ENCODE peak calls at places on chromosomes 11 and 22, in ten cellular contexts. One of them, this sample, is unnamed.

GRCh38 chr11:124788521-124788920 is 11.7 kb downstream of the MSANTD2 start:
- DNase-seq in GM12891: no peak
- DNase-seq in body of pancreas: no peak
- DNase-seq in CD8-positive, alpha-beta T cell: no peak
- DNase-seq in pons: no peak
- DNase-seq in glomerular endothelial cell: no peak
- DNase-seq in globus pallidus: no peak
- DNase-seq in mucosa of gallbladder: no peak
- DNase-seq in stimulated activated CD8-positive, alpha-beta memory T cell treated with anti-CD3 and anti-CD28 coated beads, Interleukin-15, amount 100 ng/mL, for 24 hours: no peak
- DNase-seq in substantia nigra: no peak
- DNase-seq in this sample: no peak

GRCh38 chr11:75241036-75241905 is 697 bp downstream of the TPBGL start:
- DNase-seq in GM12891: peak; percentile 99
- DNase-seq in body of pancreas: peak; percentile 82
- DNase-seq in CD8-positive, alpha-beta T cell: peak; percentile 81
- DNase-seq in pons: peak; percentile 49
- DNase-seq in glomerular endothelial cell: no peak
- DNase-seq in globus pallidus: peak; percentile 63
- DNase-seq in mucosa of gallbladder: peak; percentile 89
- DNase-seq in stimulated activated CD8-positive, alpha-beta memory T cell treated with anti-CD3 and anti-CD28 coated beads, Interleukin-15, amount 100 ng/mL, for 24 hours: peak; percentile 87
- DNase-seq in substantia nigra: peak; percentile 51
- DNase-seq in this sample: peak; percentile 93

GRCh38 chr11:63375434-63375833 is 5.8 kb downstream of the SLC22A9 start:
- DNase-seq in GM12891: no peak
- DNase-seq in body of pancreas: no peak
- DNase-seq in CD8-positive, alpha-beta T cell: no peak
- DNase-seq in pons: peak; percentile 34
- DNase-seq in glomerular endothelial cell: no peak
- DNase-seq in globus pallidus: peak; percentile 18
- DNase-seq in mucosa of gallbladder: no peak
- DNase-seq in stimulated activated CD8-positive, alpha-beta memory T cell treated with anti-CD3 and anti-CD28 coated beads, Interleukin-15, amount 100 ng/mL, for 24 hours: no peak
- DNase-seq in substantia nigra: no peak
- DNase-seq in this sample: no peak

GRCh38 chr11:95577716-95578460 is 211.7 kb downstream of the FAM76B start:
- DNase-seq in GM12891: no peak
- DNase-seq in body of pancreas: no peak
- DNase-seq in CD8-positive, alpha-beta T cell: no peak
- DNase-seq in pons: no peak
- DNase-seq in glomerular endothelial cell: no peak
- DNase-seq in globus pallidus: no peak
- DNase-seq in mucosa of gallbladder: no peak
- DNase-seq in stimulated activated CD8-positive, alpha-beta memory T cell treated with anti-CD3 and anti-CD28 coated beads, Interleukin-15, amount 100 ng/mL, for 24 hours: no peak
- DNase-seq in substantia nigra: no peak
- DNase-seq in this sample: no peak

GRCh38 chr11:75955443-75955842 is 140.4 kb downstream of the UVRAG start:
- DNase-seq in GM12891: no peak
- DNase-seq in body of pancreas: peak; percentile 18
- DNase-seq in CD8-positive, alpha-beta T cell: no peak
- DNase-seq in pons: no peak
- DNase-seq in glomerular endothelial cell: no peak
- DNase-seq in globus pallidus: no peak
- DNase-seq in mucosa of gallbladder: no peak
- DNase-seq in stimulated activated CD8-positive, alpha-beta memory T cell treated with anti-CD3 and anti-CD28 coated beads, Interleukin-15, amount 100 ng/mL, for 24 hours: no peak
- DNase-seq in substantia nigra: no peak
- DNase-seq in this sample: no peak

GRCh38 chr11:118640332-118641154 is 33.1 kb downstream of the PHLDB1 start:
- DNase-seq in GM12891: no peak
- DNase-seq in body of pancreas: peak; percentile 56
- DNase-seq in CD8-positive, alpha-beta T cell: no peak
- DNase-seq in pons: no peak
- DNase-seq in glomerular endothelial cell: no peak
- DNase-seq in globus pallidus: no peak
- DNase-seq in mucosa of gallbladder: no peak
- DNase-seq in stimulated activated CD8-positive, alpha-beta memory T cell treated with anti-CD3 and anti-CD28 coated beads, Interleukin-15, amount 100 ng/mL, for 24 hours: no peak
- DNase-seq in substantia nigra: no peak
- DNase-seq in this sample: no peak

GRCh38 chr11:74647404-74647803 is 55.0 kb downstream of the POLD3 start:
- DNase-seq in GM12891: no peak
- DNase-seq in body of pancreas: no peak
- DNase-seq in CD8-positive, alpha-beta T cell: no peak
- DNase-seq in pons: no peak
- DNase-seq in glomerular endothelial cell: no peak
- DNase-seq in globus pallidus: no peak
- DNase-seq in mucosa of gallbladder: no peak
- DNase-seq in stimulated activated CD8-positive, alpha-beta memory T cell treated with anti-CD3 and anti-CD28 coated beads, Interleukin-15, amount 100 ng/mL, for 24 hours: no peak
- DNase-seq in substantia nigra: no peak
- DNase-seq in this sample: no peak

GRCh38 chr22:28051787-28052356 is 132.8 kb upstream of the PITPNB start:
- DNase-seq in GM12891: no peak
- DNase-seq in body of pancreas: peak; percentile 75
- DNase-seq in CD8-positive, alpha-beta T cell: no peak
- DNase-seq in pons: peak; percentile 61
- DNase-seq in glomerular endothelial cell: no peak
- DNase-seq in globus pallidus: peak; percentile 61
- DNase-seq in mucosa of gallbladder: peak; percentile 66
- DNase-seq in stimulated activated CD8-positive, alpha-beta memory T cell treated with anti-CD3 and anti-CD28 coated beads, Interleukin-15, amount 100 ng/mL, for 24 hours: no peak
- DNase-seq in substantia nigra: peak; percentile 44
- DNase-seq in this sample: peak; percentile 33

GRCh38 chr11:100732949-100733348 is 45.9 kb downstream of the ARHGAP42 start:
- DNase-seq in GM12891: no peak
- DNase-seq in body of pancreas: no peak
- DNase-seq in CD8-positive, alpha-beta T cell: no peak
- DNase-seq in pons: no peak
- DNase-seq in glomerular endothelial cell: no peak
- DNase-seq in globus pallidus: no peak
- DNase-seq in mucosa of gallbladder: no peak
- DNase-seq in stimulated activated CD8-positive, alpha-beta memory T cell treated with anti-CD3 and anti-CD28 coated beads, Interleukin-15, amount 100 ng/mL, for 24 hours: no peak
- DNase-seq in substantia nigra: no peak
- DNase-seq in this sample: no peak

GRCh38 chr11:18312012-18312411 is 9.9 kb downstream of the HPS5 start:
- DNase-seq in GM12891: no peak
- DNase-seq in body of pancreas: no peak
- DNase-seq in CD8-positive, alpha-beta T cell: no peak
- DNase-seq in pons: peak; percentile 62
- DNase-seq in glomerular endothelial cell: no peak
- DNase-seq in globus pallidus: peak; percentile 31
- DNase-seq in mucosa of gallbladder: no peak
- DNase-seq in stimulated activated CD8-positive, alpha-beta memory T cell treated with anti-CD3 and anti-CD28 coated beads, Interleukin-15, amount 100 ng/mL, for 24 hours: no peak
- DNase-seq in substantia nigra: no peak
- DNase-seq in this sample: no peak

GRCh38 chr22:47835726-47836125 is 1073.3 kb downstream of the TBC1D22A start:
- DNase-seq in GM12891: no peak
- DNase-seq in body of pancreas: no peak
- DNase-seq in CD8-positive, alpha-beta T cell: no peak
- DNase-seq in pons: no peak
- DNase-seq in glomerular endothelial cell: no peak
- DNase-seq in globus pallidus: no peak
- DNase-seq in mucosa of gallbladder: no peak
- DNase-seq in stimulated activated CD8-positive, alpha-beta memory T cell treated with anti-CD3 and anti-CD28 coated beads, Interleukin-15, amount 100 ng/mL, for 24 hours: no peak
- DNase-seq in substantia nigra: no peak
- DNase-seq in this sample: no peak

GRCh38 chr11:73393479-73394415 is 17.5 kb downstream of the RELT start:
- DNase-seq in GM12891: peak; percentile 90
- DNase-seq in body of pancreas: peak; percentile 77
- DNase-seq in CD8-positive, alpha-beta T cell: peak; percentile 45
- DNase-seq in pons: peak; percentile 78
- DNase-seq in glomerular endothelial cell: no peak
- DNase-seq in globus pallidus: peak; percentile 63
- DNase-seq in mucosa of gallbladder: peak; percentile 77
- DNase-seq in stimulated activated CD8-positive, alpha-beta memory T cell treated with anti-CD3 and anti-CD28 coated beads, Interleukin-15, amount 100 ng/mL, for 24 hours: no peak
- DNase-seq in substantia nigra: peak; percentile 70
- DNase-seq in this sample: peak; percentile 84

GRCh38 chr22:20779813-20780148 is 5.9 kb downstream of the SERPIND1 start:
- DNase-seq in GM12891: no peak
- DNase-seq in body of pancreas: no peak
- DNase-seq in CD8-positive, alpha-beta T cell: no peak
- DNase-seq in pons: no peak
- DNase-seq in glomerular endothelial cell: no peak
- DNase-seq in globus pallidus: no peak
- DNase-seq in mucosa of gallbladder: no peak
- DNase-seq in stimulated activated CD8-positive, alpha-beta memory T cell treated with anti-CD3 and anti-CD28 coated beads, Interleukin-15, amount 100 ng/mL, for 24 hours: no peak
- DNase-seq in substantia nigra: no peak
- DNase-seq in this sample: no peak

GRCh38 chr11:1345752-1346513 is 36.5 kb upstream of the TOLLIP start:
- DNase-seq in GM12891: no peak
- DNase-seq in body of pancreas: no peak
- DNase-seq in CD8-positive, alpha-beta T cell: no peak
- DNase-seq in pons: no peak
- DNase-seq in glomerular endothelial cell: no peak
- DNase-seq in globus pallidus: no peak
- DNase-seq in mucosa of gallbladder: no peak
- DNase-seq in stimulated activated CD8-positive, alpha-beta memory T cell treated with anti-CD3 and anti-CD28 coated beads, Interleukin-15, amount 100 ng/mL, for 24 hours: no peak
- DNase-seq in substantia nigra: no peak
- DNase-seq in this sample: no peak

GRCh38 chr11:104254347-104254746 is 90.4 kb upstream of the PDGFD start:
- DNase-seq in GM12891: peak; percentile 1
- DNase-seq in body of pancreas: peak; percentile 22
- DNase-seq in CD8-positive, alpha-beta T cell: no peak
- DNase-seq in pons: peak; percentile 28
- DNase-seq in glomerular endothelial cell: no peak
- DNase-seq in globus pallidus: no peak
- DNase-seq in mucosa of gallbladder: no peak
- DNase-seq in stimulated activated CD8-positive, alpha-beta memory T cell treated with anti-CD3 and anti-CD28 coated beads, Interleukin-15, amount 100 ng/mL, for 24 hours: no peak
- DNase-seq in substantia nigra: peak; percentile 2
- DNase-seq in this sample: no peak

GRCh38 chr11:82315093-82315492 is 418.6 kb downstream of the FAM181B start:
- DNase-seq in GM12891: peak; percentile 12
- DNase-seq in body of pancreas: peak; percentile 34
- DNase-seq in CD8-positive, alpha-beta T cell: no peak
- DNase-seq in pons: peak; percentile 17
- DNase-seq in glomerular endothelial cell: no peak
- DNase-seq in globus pallidus: peak; percentile 5
- DNase-seq in mucosa of gallbladder: peak; percentile 25
- DNase-seq in stimulated activated CD8-positive, alpha-beta memory T cell treated with anti-CD3 and anti-CD28 coated beads, Interleukin-15, amount 100 ng/mL, for 24 hours: no peak
- DNase-seq in substantia nigra: no peak
- DNase-seq in this sample: no peak

GRCh38 chr22:28349114-28349513 is 330.5 kb downstream of the TTC28 start:
- DNase-seq in GM12891: no peak
- DNase-seq in body of pancreas: no peak
- DNase-seq in CD8-positive, alpha-beta T cell: no peak
- DNase-seq in pons: no peak
- DNase-seq in glomerular endothelial cell: no peak
- DNase-seq in globus pallidus: no peak
- DNase-seq in mucosa of gallbladder: no peak
- DNase-seq in stimulated activated CD8-positive, alpha-beta memory T cell treated with anti-CD3 and anti-CD28 coated beads, Interleukin-15, amount 100 ng/mL, for 24 hours: no peak
- DNase-seq in substantia nigra: no peak
- DNase-seq in this sample: no peak

GRCh38 chr11:72336163-72336562 is 92.2 kb upstream of the PHOX2A start:
- DNase-seq in GM12891: no peak
- DNase-seq in body of pancreas: no peak
- DNase-seq in CD8-positive, alpha-beta T cell: no peak
- DNase-seq in pons: no peak
- DNase-seq in glomerular endothelial cell: no peak
- DNase-seq in globus pallidus: no peak
- DNase-seq in mucosa of gallbladder: no peak
- DNase-seq in stimulated activated CD8-positive, alpha-beta memory T cell treated with anti-CD3 and anti-CD28 coated beads, Interleukin-15, amount 100 ng/mL, for 24 hours: no peak
- DNase-seq in substantia nigra: no peak
- DNase-seq in this sample: no peak

GRCh38 chr11:108500721-108501120 is 2.5 kb upstream of the POGLUT3 start:
- DNase-seq in GM12891: no peak
- DNase-seq in body of pancreas: no peak
- DNase-seq in CD8-positive, alpha-beta T cell: no peak
- DNase-seq in pons: no peak
- DNase-seq in glomerular endothelial cell: no peak
- DNase-seq in globus pallidus: no peak
- DNase-seq in mucosa of gallbladder: no peak
- DNase-seq in stimulated activated CD8-positive, alpha-beta memory T cell treated with anti-CD3 and anti-CD28 coated beads, Interleukin-15, amount 100 ng/mL, for 24 hours: no peak
- DNase-seq in substantia nigra: no peak
- DNase-seq in this sample: no peak

GRCh38 chr11:5123802-5124521 is 14.2 kb downstream of the OR52A5 start:
- DNase-seq in GM12891: no peak
- DNase-seq in body of pancreas: peak; percentile 64
- DNase-seq in CD8-positive, alpha-beta T cell: peak; percentile 17
- DNase-seq in pons: peak; percentile 78
- DNase-seq in glomerular endothelial cell: peak; percentile 33
- DNase-seq in globus pallidus: peak; percentile 55
- DNase-seq in mucosa of gallbladder: peak; percentile 64
- DNase-seq in stimulated activated CD8-positive, alpha-beta memory T cell treated with anti-CD3 and anti-CD28 coated beads, Interleukin-15, amount 100 ng/mL, for 24 hours: no peak
- DNase-seq in substantia nigra: peak; percentile 27
- DNase-seq in this sample: no peak

GRCh38 chr11:118224512-118225180 is at the start of gene JAML:
- DNase-seq in GM12891: no peak
- DNase-seq in body of pancreas: no peak
- DNase-seq in CD8-positive, alpha-beta T cell: peak; percentile 52
- DNase-seq in pons: no peak
- DNase-seq in glomerular endothelial cell: no peak
- DNase-seq in globus pallidus: no peak
- DNase-seq in mucosa of gallbladder: no peak
- DNase-seq in stimulated activated CD8-positive, alpha-beta memory T cell treated with anti-CD3 and anti-CD28 coated beads, Interleukin-15, amount 100 ng/mL, for 24 hours: no peak
- DNase-seq in substantia nigra: no peak
- DNase-seq in this sample: no peak

GRCh38 chr11:96228911-96229310 is 114.1 kb downstream of the MAML2 start:
- DNase-seq in GM12891: no peak
- DNase-seq in body of pancreas: no peak
- DNase-seq in CD8-positive, alpha-beta T cell: no peak
- DNase-seq in pons: peak; percentile 5
- DNase-seq in glomerular endothelial cell: peak; percentile 45
- DNase-seq in globus pallidus: no peak
- DNase-seq in mucosa of gallbladder: no peak
- DNase-seq in stimulated activated CD8-positive, alpha-beta memory T cell treated with anti-CD3 and anti-CD28 coated beads, Interleukin-15, amount 100 ng/mL, for 24 hours: no peak
- DNase-seq in substantia nigra: no peak
- DNase-seq in this sample: no peak

GRCh38 chr11:111440416-111441205 is 61.5 kb upstream of the POU2AF1 start:
- DNase-seq in GM12891: no peak
- DNase-seq in body of pancreas: peak; percentile 92
- DNase-seq in CD8-positive, alpha-beta T cell: no peak
- DNase-seq in pons: no peak
- DNase-seq in glomerular endothelial cell: no peak
- DNase-seq in globus pallidus: no peak
- DNase-seq in mucosa of gallbladder: peak; percentile 39
- DNase-seq in stimulated activated CD8-positive, alpha-beta memory T cell treated with anti-CD3 and anti-CD28 coated beads, Interleukin-15, amount 100 ng/mL, for 24 hours: no peak
- DNase-seq in substantia nigra: no peak
- DNase-seq in this sample: no peak

GRCh38 chr11:73295259-73295995 is 12.6 kb upstream of the ARHGEF17 start:
- DNase-seq in GM12891: peak; percentile 73
- DNase-seq in body of pancreas: peak; percentile 57
- DNase-seq in CD8-positive, alpha-beta T cell: peak; percentile 64
- DNase-seq in pons: peak; percentile 52
- DNase-seq in glomerular endothelial cell: peak; percentile 23
- DNase-seq in globus pallidus: no peak
- DNase-seq in mucosa of gallbladder: peak; percentile 70
- DNase-seq in stimulated activated CD8-positive, alpha-beta memory T cell treated with anti-CD3 and anti-CD28 coated beads, Interleukin-15, amount 100 ng/mL, for 24 hours: peak; percentile 55
- DNase-seq in substantia nigra: peak; percentile 40
- DNase-seq in this sample: peak; percentile 64

GRCh38 chr11:68328374-68329091 is 16.1 kb downstream of the LRP5 start:
- DNase-seq in GM12891: no peak
- DNase-seq in body of pancreas: peak; percentile 70
- DNase-seq in CD8-positive, alpha-beta T cell: no peak
- DNase-seq in pons: peak; percentile 92
- DNase-seq in glomerular endothelial cell: no peak
- DNase-seq in globus pallidus: peak; percentile 87
- DNase-seq in mucosa of gallbladder: no peak
- DNase-seq in stimulated activated CD8-positive, alpha-beta memory T cell treated with anti-CD3 and anti-CD28 coated beads, Interleukin-15, amount 100 ng/mL, for 24 hours: no peak
- DNase-seq in substantia nigra: peak; percentile 73
- DNase-seq in this sample: peak; percentile 60

GRCh38 chr22:48588151-48588880 is 1239.4 kb downstream of the BRD1 start:
- DNase-seq in GM12891: no peak
- DNase-seq in body of pancreas: no peak
- DNase-seq in CD8-positive, alpha-beta T cell: no peak
- DNase-seq in pons: no peak
- DNase-seq in glomerular endothelial cell: no peak
- DNase-seq in globus pallidus: no peak
- DNase-seq in mucosa of gallbladder: no peak
- DNase-seq in stimulated activated CD8-positive, alpha-beta memory T cell treated with anti-CD3 and anti-CD28 coated beads, Interleukin-15, amount 100 ng/mL, for 24 hours: no peak
- DNase-seq in substantia nigra: no peak
- DNase-seq in this sample: no peak

GRCh38 chr11:2194877-2195755 is 23.5 kb upstream of the TH start:
- DNase-seq in GM12891: peak; percentile 72
- DNase-seq in body of pancreas: peak; percentile 46
- DNase-seq in CD8-positive, alpha-beta T cell: peak; percentile 35
- DNase-seq in pons: no peak
- DNase-seq in glomerular endothelial cell: no peak
- DNase-seq in globus pallidus: no peak
- DNase-seq in mucosa of gallbladder: no peak
- DNase-seq in stimulated activated CD8-positive, alpha-beta memory T cell treated with anti-CD3 and anti-CD28 coated beads, Interleukin-15, amount 100 ng/mL, for 24 hours: peak; percentile 38
- DNase-seq in substantia nigra: no peak
- DNase-seq in this sample: no peak

GRCh38 chr11:45754261-45754709 is 50.7 kb upstream of the SLC35C1 start:
- DNase-seq in GM12891: no peak
- DNase-seq in body of pancreas: peak; percentile 70
- DNase-seq in CD8-positive, alpha-beta T cell: no peak
- DNase-seq in pons: no peak
- DNase-seq in glomerular endothelial cell: no peak
- DNase-seq in globus pallidus: no peak
- DNase-seq in mucosa of gallbladder: no peak
- DNase-seq in stimulated activated CD8-positive, alpha-beta memory T cell treated with anti-CD3 and anti-CD28 coated beads, Interleukin-15, amount 100 ng/mL, for 24 hours: no peak
- DNase-seq in substantia nigra: no peak
- DNase-seq in this sample: no peak